ENCODE peak calls at places on chromosomes 5 and 9, in ten cellular contexts. One of them, this sample, is unnamed.

GRCh38 chr5:69046375-69046957 is 47.3 kb upstream of the SLC30A5 start:
- DNase-seq in PC-9: no peak
- DNase-seq in uterus: no peak
- DNase-seq in WERI-Rb-1: no peak
- DNase-seq in A549: no peak
- DNase-seq in HFF-Myc: no peak
- DNase-seq in heart right ventricle: no peak
- DNase-seq in fibroblast of lung: peak; percentile 29
- DNase-seq in endothelial cell: no peak
- DNase-seq in GM13977: no peak
- DNase-seq in this sample: no peak

GRCh38 chr5:118611332-118611945 is 376.9 kb downstream of the DTWD2 start:
- DNase-seq in heart right ventricle: no peak
- DNase-seq in fibroblast of lung: peak; percentile 50
- DNase-seq in PC-9: no peak
- DNase-seq in HFF-Myc: peak; percentile 10
- DNase-seq in GM13977: peak; percentile 20
- DNase-seq in A549: peak; percentile 3
- DNase-seq in WERI-Rb-1: peak; percentile 62
- DNase-seq in endothelial cell: peak; percentile 52
- DNase-seq in uterus: no peak
- DNase-seq in this sample: peak; percentile 22

GRCh38 chr5:72619677-72620076 is 112.5 kb upstream of the ZNF366 start:
- DNase-seq in GM13977: no peak
- DNase-seq in endothelial cell: no peak
- DNase-seq in A549: no peak
- DNase-seq in WERI-Rb-1: no peak
- DNase-seq in heart right ventricle: no peak
- DNase-seq in PC-9: no peak
- DNase-seq in HFF-Myc: no peak
- DNase-seq in fibroblast of lung: no peak
- DNase-seq in uterus: no peak
- DNase-seq in this sample: no peak

GRCh38 chr5:173750538-173751265 is 134.3 kb upstream of the BOD1 start:
- DNase-seq in A549: no peak
- DNase-seq in heart right ventricle: no peak
- DNase-seq in WERI-Rb-1: no peak
- DNase-seq in uterus: no peak
- DNase-seq in HFF-Myc: no peak
- DNase-seq in GM13977: no peak
- DNase-seq in endothelial cell: no peak
- DNase-seq in fibroblast of lung: no peak
- DNase-seq in PC-9: no peak
- DNase-seq in this sample: peak; percentile 41

GRCh38 chr9:4738866-4739586 is 2.0 kb downstream of the AK3 start:
- DNase-seq in WERI-Rb-1: no peak
- DNase-seq in GM13977: no peak
- DNase-seq in uterus: no peak
- DNase-seq in endothelial cell: no peak
- DNase-seq in PC-9: no peak
- DNase-seq in HFF-Myc: no peak
- DNase-seq in heart right ventricle: no peak
- DNase-seq in fibroblast of lung: no peak
- DNase-seq in A549: no peak
- DNase-seq in this sample: no peak

GRCh38 chr5:154962494-154962893 is 21.6 kb downstream of the MRPL22 start:
- DNase-seq in endothelial cell: no peak
- DNase-seq in WERI-Rb-1: no peak
- DNase-seq in fibroblast of lung: no peak
- DNase-seq in HFF-Myc: no peak
- DNase-seq in heart right ventricle: no peak
- DNase-seq in PC-9: peak; percentile 37
- DNase-seq in uterus: no peak
- DNase-seq in A549: no peak
- DNase-seq in GM13977: peak; percentile 43
- DNase-seq in this sample: peak; percentile 44

GRCh38 chr5:58871648-58872242 is 288.9 kb downstream of the RAB3C start:
- DNase-seq in GM13977: peak; percentile 16
- DNase-seq in A549: peak; percentile 44
- DNase-seq in WERI-Rb-1: no peak
- DNase-seq in HFF-Myc: no peak
- DNase-seq in heart right ventricle: no peak
- DNase-seq in fibroblast of lung: peak; percentile 57
- DNase-seq in uterus: no peak
- DNase-seq in endothelial cell: peak; percentile 50
- DNase-seq in PC-9: peak; percentile 42
- DNase-seq in this sample: no peak

GRCh38 chr5:72302171-72302570 is 17.9 kb downstream of the MRPS27 start:
- DNase-seq in HFF-Myc: no peak
- DNase-seq in PC-9: no peak
- DNase-seq in uterus: no peak
- DNase-seq in heart right ventricle: no peak
- DNase-seq in endothelial cell: no peak
- DNase-seq in GM13977: no peak
- DNase-seq in WERI-Rb-1: no peak
- DNase-seq in A549: no peak
- DNase-seq in fibroblast of lung: no peak
- DNase-seq in this sample: no peak

GRCh38 chr5:76082790-76083554 is at the start of gene SV2C:
- DNase-seq in A549: no peak
- DNase-seq in fibroblast of lung: no peak
- DNase-seq in endothelial cell: peak; percentile 28
- DNase-seq in heart right ventricle: no peak
- DNase-seq in GM13977: peak; percentile 60
- DNase-seq in PC-9: no peak
- DNase-seq in uterus: no peak
- DNase-seq in WERI-Rb-1: peak; percentile 67
- DNase-seq in HFF-Myc: no peak
- DNase-seq in this sample: peak; percentile 45

GRCh38 chr9:93636667-93637066 is 60.3 kb downstream of the PHF2 start:
- DNase-seq in fibroblast of lung: no peak
- DNase-seq in A549: no peak
- DNase-seq in WERI-Rb-1: no peak
- DNase-seq in GM13977: no peak
- DNase-seq in heart right ventricle: no peak
- DNase-seq in HFF-Myc: no peak
- DNase-seq in PC-9: no peak
- DNase-seq in uterus: no peak
- DNase-seq in endothelial cell: no peak
- DNase-seq in this sample: no peak

GRCh38 chr9:15578719-15579118 is 25.9 kb downstream of the CCDC171 start:
- DNase-seq in GM13977: no peak
- DNase-seq in uterus: no peak
- DNase-seq in HFF-Myc: no peak
- DNase-seq in A549: no peak
- DNase-seq in heart right ventricle: peak; percentile 4
- DNase-seq in WERI-Rb-1: no peak
- DNase-seq in endothelial cell: no peak
- DNase-seq in PC-9: no peak
- DNase-seq in fibroblast of lung: peak; percentile 92
- DNase-seq in this sample: no peak

GRCh38 chr9:133700861-133701320 is 37.3 kb downstream of the SARDH start:
- DNase-seq in HFF-Myc: no peak
- DNase-seq in WERI-Rb-1: no peak
- DNase-seq in fibroblast of lung: no peak
- DNase-seq in PC-9: no peak
- DNase-seq in A549: no peak
- DNase-seq in uterus: no peak
- DNase-seq in endothelial cell: no peak
- DNase-seq in heart right ventricle: no peak
- DNase-seq in GM13977: no peak
- DNase-seq in this sample: no peak

GRCh38 chr5:30392897-30393296 is 800.6 kb upstream of the CDH6 start:
- DNase-seq in PC-9: no peak
- DNase-seq in fibroblast of lung: no peak
- DNase-seq in heart right ventricle: no peak
- DNase-seq in endothelial cell: no peak
- DNase-seq in GM13977: no peak
- DNase-seq in A549: no peak
- DNase-seq in uterus: no peak
- DNase-seq in HFF-Myc: no peak
- DNase-seq in WERI-Rb-1: no peak
- DNase-seq in this sample: no peak

GRCh38 chr5:77744116-77744515 is 32.0 kb downstream of the TBCA start:
- DNase-seq in uterus: no peak
- DNase-seq in GM13977: no peak
- DNase-seq in endothelial cell: no peak
- DNase-seq in fibroblast of lung: no peak
- DNase-seq in A549: no peak
- DNase-seq in HFF-Myc: no peak
- DNase-seq in WERI-Rb-1: no peak
- DNase-seq in PC-9: no peak
- DNase-seq in heart right ventricle: no peak
- DNase-seq in this sample: no peak
- TF ChIP-seq CTCF in uterus: no peak
- TF ChIP-seq CTCF in GM13977: peak; percentile 1
- TF ChIP-seq CTCF in endothelial cell: no peak
- TF ChIP-seq CTCF in fibroblast of lung: no peak
- TF ChIP-seq CTCF in A549: no peak
- TF ChIP-seq CTCF in HFF-Myc: no peak
- TF ChIP-seq CTCF in WERI-Rb-1: no peak
- TF ChIP-seq CTCF in PC-9: no peak
- TF ChIP-seq CTCF in heart right ventricle: no peak
- TF ChIP-seq CTCF in this sample: no peak

GRCh38 chr5:94024101-94024500 is 282.7 kb upstream of the POU5F2 start:
- DNase-seq in heart right ventricle: no peak
- DNase-seq in fibroblast of lung: no peak
- DNase-seq in uterus: no peak
- DNase-seq in A549: no peak
- DNase-seq in endothelial cell: no peak
- DNase-seq in PC-9: no peak
- DNase-seq in WERI-Rb-1: no peak
- DNase-seq in GM13977: no peak
- DNase-seq in HFF-Myc: no peak
- DNase-seq in this sample: no peak

GRCh38 chr5:94024625-94025024 is 283.2 kb upstream of the POU5F2 start:
- DNase-seq in heart right ventricle: no peak
- DNase-seq in GM13977: no peak
- DNase-seq in endothelial cell: no peak
- DNase-seq in fibroblast of lung: no peak
- DNase-seq in uterus: no peak
- DNase-seq in A549: no peak
- DNase-seq in WERI-Rb-1: no peak
- DNase-seq in HFF-Myc: no peak
- DNase-seq in PC-9: no peak
- DNase-seq in this sample: no peak

GRCh38 chr5:94027145-94027544 is 285.7 kb upstream of the POU5F2 start:
- DNase-seq in A549: no peak
- DNase-seq in endothelial cell: no peak
- DNase-seq in GM13977: no peak
- DNase-seq in PC-9: no peak
- DNase-seq in heart right ventricle: no peak
- DNase-seq in fibroblast of lung: no peak
- DNase-seq in WERI-Rb-1: no peak
- DNase-seq in uterus: no peak
- DNase-seq in HFF-Myc: no peak
- DNase-seq in this sample: no peak

GRCh38 chr5:94028001-94028400 is 286.6 kb upstream of the POU5F2 start:
- DNase-seq in GM13977: no peak
- DNase-seq in endothelial cell: no peak
- DNase-seq in heart right ventricle: no peak
- DNase-seq in uterus: no peak
- DNase-seq in WERI-Rb-1: no peak
- DNase-seq in fibroblast of lung: no peak
- DNase-seq in PC-9: no peak
- DNase-seq in HFF-Myc: no peak
- DNase-seq in A549: no peak
- DNase-seq in this sample: no peak

DNA sequence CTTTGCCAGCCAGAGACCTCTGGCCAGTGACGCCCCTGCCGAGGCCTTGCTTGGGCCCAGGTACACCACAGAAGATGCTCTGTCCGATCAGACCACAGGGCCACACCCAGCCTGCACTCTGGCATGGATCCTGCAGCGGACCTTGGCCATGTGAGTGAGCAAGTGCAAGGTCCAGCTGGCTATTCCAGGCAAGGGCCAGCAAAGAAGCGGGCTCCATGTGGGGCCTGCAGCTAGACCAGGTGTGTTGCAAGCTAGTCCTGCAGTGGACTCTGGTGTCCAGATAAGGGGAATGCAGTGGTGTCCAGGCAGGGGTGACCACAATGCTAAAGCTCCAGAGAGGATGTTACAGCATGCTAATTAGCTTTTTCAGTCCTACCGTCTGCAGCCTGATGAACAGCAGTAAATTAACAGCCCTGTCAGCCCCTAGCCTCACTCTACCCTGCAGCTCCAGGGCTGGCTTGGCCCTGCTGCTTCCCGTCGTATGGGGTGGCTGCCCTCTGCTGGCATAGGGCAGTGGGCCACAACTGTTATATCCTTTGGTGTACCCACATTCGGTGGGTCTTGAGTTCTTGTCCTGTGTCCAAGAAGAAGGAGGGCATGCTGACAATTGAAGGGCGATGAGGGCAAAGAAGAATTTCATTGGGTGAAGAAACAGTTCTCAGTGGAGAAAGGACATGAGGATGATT is 284.5 kb upstream of the POU5F2 start:
- DNase-seq in A549: no peak
- DNase-seq in GM13977: no peak
- DNase-seq in endothelial cell: no peak
- DNase-seq in PC-9: no peak
- DNase-seq in heart right ventricle: no peak
- DNase-seq in WERI-Rb-1: no peak
- DNase-seq in fibroblast of lung: no peak
- DNase-seq in HFF-Myc: no peak
- DNase-seq in uterus: no peak
- DNase-seq in this sample: no peak
- TF ChIP-seq CTCF in A549: peak; percentile 23
- TF ChIP-seq CTCF in GM13977: no peak
- TF ChIP-seq CTCF in endothelial cell: no peak
- TF ChIP-seq CTCF in PC-9: no peak
- TF ChIP-seq CTCF in heart right ventricle: no peak
- TF ChIP-seq CTCF in WERI-Rb-1: peak; percentile 22
- TF ChIP-seq CTCF in fibroblast of lung: no peak
- TF ChIP-seq CTCF in HFF-Myc: no peak
- TF ChIP-seq CTCF in uterus: no peak
- TF ChIP-seq CTCF in this sample: no peak

DNA sequence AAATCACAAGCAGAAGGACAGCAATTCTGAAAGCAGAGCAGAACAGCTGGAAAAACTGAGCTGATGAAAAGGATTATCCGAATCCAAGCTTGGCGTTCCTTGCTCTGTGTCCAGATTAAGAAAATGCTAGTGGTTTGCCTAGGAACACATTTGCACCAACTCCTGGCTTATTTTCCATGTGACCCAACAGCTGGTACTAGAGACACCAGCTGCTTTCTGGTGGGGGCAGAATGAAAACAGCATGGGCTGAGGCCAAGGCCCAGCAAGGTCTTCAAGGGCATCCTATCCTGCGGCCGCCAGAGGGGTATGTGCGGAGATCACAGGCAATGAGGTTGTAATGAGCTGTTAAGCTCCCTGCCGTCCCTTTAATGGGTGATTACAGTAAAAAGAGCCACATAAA is 131.4 kb downstream of the DOCK8 start:
- DNase-seq in uterus: no peak
- DNase-seq in GM13977: no peak
- DNase-seq in endothelial cell: no peak
- DNase-seq in PC-9: no peak
- DNase-seq in WERI-Rb-1: peak; percentile 95
- DNase-seq in A549: no peak
- DNase-seq in heart right ventricle: no peak
- DNase-seq in HFF-Myc: no peak
- DNase-seq in fibroblast of lung: no peak
- DNase-seq in this sample: no peak
- TF ChIP-seq CTCF in uterus: no peak
- TF ChIP-seq CTCF in GM13977: no peak
- TF ChIP-seq CTCF in endothelial cell: no peak
- TF ChIP-seq CTCF in PC-9: no peak
- TF ChIP-seq CTCF in WERI-Rb-1: peak; percentile 41
- TF ChIP-seq CTCF in A549: no peak
- TF ChIP-seq CTCF in heart right ventricle: no peak
- TF ChIP-seq CTCF in HFF-Myc: no peak
- TF ChIP-seq CTCF in fibroblast of lung: no peak
- TF ChIP-seq CTCF in this sample: no peak

GRCh38 chr5:94111209-94112004 is 370.0 kb upstream of the POU5F2 start:
- DNase-seq in HFF-Myc: peak; percentile 90
- DNase-seq in fibroblast of lung: peak; percentile 96
- DNase-seq in A549: peak; percentile 94
- DNase-seq in GM13977: peak; percentile 87
- DNase-seq in heart right ventricle: peak; percentile 95
- DNase-seq in PC-9: peak; percentile 95
- DNase-seq in uterus: peak; percentile 93
- DNase-seq in endothelial cell: peak; percentile 77
- DNase-seq in WERI-Rb-1: peak; percentile 96
- DNase-seq in this sample: peak; percentile 89
- TF ChIP-seq CTCF in HFF-Myc: no peak
- TF ChIP-seq CTCF in fibroblast of lung: peak; percentile 20
- TF ChIP-seq CTCF in A549: no peak
- TF ChIP-seq CTCF in GM13977: no peak
- TF ChIP-seq CTCF in heart right ventricle: peak; percentile 47
- TF ChIP-seq CTCF in PC-9: no peak
- TF ChIP-seq CTCF in uterus: peak; percentile 19
- TF ChIP-seq CTCF in endothelial cell: no peak
- TF ChIP-seq CTCF in WERI-Rb-1: peak; percentile 11
- TF ChIP-seq CTCF in this sample: no peak